ENCODE peak calls at places on chromosomes 7 and 10, in four cellular contexts. S is A549, U is breast epithelium, X is esophagus squamous epithelium. H is an unnamed sample.

GRCh38 chr7:43791-44540 is 148.4 kb upstream of the FAM20C start:
- DNase-seq in U (peak), S (no peak), X (no peak), H (peak)

GRCh38 chr10:70668454-70668970 is 3.8 kb upstream of the ADAMTS14 start:
- DNase-seq in S (no peak), U (no peak), X (no peak), H (no peak)

GRCh38 chr7:138752568-138753518 is 45.0 kb upstream of the TMEM213 start:
- DNase-seq in S (peak), X (no peak), U (peak), H (no peak)

GRCh38 chr10:22002531-22003110 is 909 bp downstream of the DNAJC1 start:
- DNase-seq in X (no peak), U (no peak), S (no peak), H (peak)

GRCh38 chr7:139808401-139808800 is 20.7 kb upstream of the TBXAS1 start:
- DNase-seq in U (no peak), S (no peak), X (no peak), H (no peak)

GRCh38 chr7:66629222-66629658 is 559 bp downstream of the KCTD7 start:
- DNase-seq in S (peak), U (no peak), X (no peak), H (no peak)

GRCh38 chr7:128890306-128891109 is 20.0 kb downstream of the KCP start:
- DNase-seq in S (peak), X (no peak), U (no peak), H (peak)

GRCh38 chr10:120490288-120490687 is 33.3 kb downstream of the PLPP4 start:
- DNase-seq in U (no peak), S (no peak), X (no peak), H (no peak)

GRCh38 chr7:2247141-2247985 is 5.3 kb downstream of the NUDT1 start:
- DNase-seq in S (peak), X (no peak), U (no peak), H (peak)

GRCh38 chr7:38728145-38728544 is 97.0 kb upstream of the AMPH start:
- DNase-seq in S (no peak), X (no peak), U (no peak), H (no peak)

GRCh38 chr10:102540023-102540422 is 36.3 kb downstream of the SUFU start:
- DNase-seq in X (no peak), S (peak), U (no peak), H (no peak)

GRCh38 chr10:98223874-98224273 is 44.1 kb downstream of the LOXL4 start:
- DNase-seq in U (no peak), S (no peak), X (no peak), H (no peak)

GRCh38 chr10:96450514-96451207 is 63.1 kb downstream of the TLL2 start:
- DNase-seq in U (no peak), S (no peak), X (no peak), H (no peak)

GRCh38 chr7:130151591-130152269 is 53.5 kb downstream of the TMEM209 start:
- DNase-seq in U (no peak), S (no peak), X (no peak), H (no peak)

GRCh38 chr7:141864765-141865447 is 23.6 kb upstream of the PRSS37 start:
- DNase-seq in X (no peak), U (no peak), S (no peak), H (no peak)

GRCh38 chr10:11147723-11148122 is 130.1 kb downstream of the CELF2 start:
- DNase-seq in U (no peak), X (no peak), S (no peak), H (no peak)

GRCh38 chr7:17716816-17717215 is 223.5 kb downstream of the SNX13 start:
- DNase-seq in X (no peak), U (no peak), S (no peak), H (no peak)

GRCh38 chr7:151442776-151443496 is 3.0 kb upstream of the CRYGN start:
- DNase-seq in X (no peak), S (no peak), U (no peak), H (no peak)

GRCh38 chr7:105127179-105127578 is 113.2 kb downstream of the KMT2E start:
- DNase-seq in U (no peak), S (no peak), X (no peak), H (no peak)

GRCh38 chr10:22252286-22252800 is 34.5 kb upstream of the EBLN1 start:
- DNase-seq in U (peak), S (no peak), X (no peak), H (peak)

GRCh38 chr7:48759431-48760080 is 164.8 kb upstream of the CDC14C start:
- DNase-seq in S (no peak), U (no peak), X (no peak), H (no peak)

GRCh38 chr10:124010563-124011131 is 82.8 kb downstream of the CHST15 start:
- DNase-seq in S (no peak), X (no peak), U (no peak), H (peak)

GRCh38 chr10:116985611-116986010 is 19.4 kb downstream of the SHTN1 start:
- DNase-seq in S (no peak), U (no peak), X (no peak), H (no peak)

GRCh38 chr10:86102031-86102430 is 264.6 kb downstream of the GRID1 start:
- DNase-seq in U (no peak), X (no peak), S (no peak), H (no peak)

GRCh38 chr10:86102446-86102845 is 264.1 kb downstream of the GRID1 start:
- DNase-seq in S (no peak), U (no peak), X (no peak), H (no peak)

GRCh38 chr10:86103391-86104101 is 263.0 kb downstream of the GRID1 start:
- DNase-seq in X (no peak), S (no peak), U (no peak), H (no peak)

GRCh38 chr10:86100581-86101061 is 266.0 kb downstream of the GRID1 start:
- DNase-seq in S (peak), X (no peak), U (no peak), H (no peak)

GRCh38 chr10:86099542-86100334 is 266.9 kb downstream of the GRID1 start:
- DNase-seq in X (no peak), S (no peak), U (no peak), H (no peak)
- TF ChIP-seq POLR2A in X (no peak), S (no peak), U (no peak), H (no peak)

GRCh38 chr10:58330397-58330796 is 4.4 kb upstream of the UBE2D1 start:
- DNase-seq in X (no peak), U (no peak), S (no peak), H (no peak)

GRCh38 chr10:58335306-58336005 is 650 bp downstream of the UBE2D1 start:
- DNase-seq in X (no peak), U (no peak), S (peak), H (no peak)

GRCh38 chr10:58336242-58336641 is 1.4 kb downstream of the UBE2D1 start:
- DNase-seq in S (no peak), U (no peak), X (no peak), H (no peak)

DNA sequence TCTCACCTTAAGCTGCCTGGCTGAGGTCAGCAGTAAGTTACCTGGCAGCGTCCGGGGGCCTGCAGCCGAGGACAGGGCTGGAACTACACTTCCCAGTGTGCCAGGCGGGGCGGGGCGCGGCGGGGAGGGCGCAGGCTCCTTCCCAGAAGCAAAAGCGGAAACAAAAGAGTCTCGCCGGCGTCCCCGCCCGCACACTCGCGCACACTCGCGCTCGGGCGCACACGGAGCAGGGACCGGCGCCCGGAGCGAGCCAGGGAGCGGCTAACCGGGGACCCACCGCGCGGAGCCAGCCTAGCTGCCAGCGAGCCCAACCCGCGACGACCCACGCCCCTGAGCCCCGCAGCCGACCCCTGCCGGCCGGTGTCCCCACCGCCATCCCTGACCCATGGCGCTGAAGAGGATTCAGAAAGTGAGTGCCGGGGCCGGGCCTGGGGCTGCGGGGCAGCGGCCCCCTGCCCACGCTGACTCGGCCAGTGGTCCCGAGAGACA is at the start of gene UBE2D1:
- DNase-seq in S (peak), X (peak), U (peak), H (peak)
- H3K27ac ChIP-seq in S (peak), X (peak), U (peak), H (peak)

GRCh38 chr10:88992945-88993537 is 2.4 kb downstream of the FAS start:
- DNase-seq in U (no peak), S (no peak), X (no peak), H (no peak)

GRCh38 chr10:88996927-88997326 is 6.3 kb downstream of the FAS start:
- DNase-seq in S (no peak), U (no peak), X (no peak), H (no peak)

GRCh38 chr10:88994034-88994433 is 3.4 kb downstream of the FAS start:
- DNase-seq in X (no peak), S (no peak), U (no peak), H (no peak)

GRCh38 chr10:88991900-88992237 is 1.3 kb downstream of the FAS start:
- DNase-seq in X (no peak), S (peak), U (no peak), H (no peak)

DNA sequence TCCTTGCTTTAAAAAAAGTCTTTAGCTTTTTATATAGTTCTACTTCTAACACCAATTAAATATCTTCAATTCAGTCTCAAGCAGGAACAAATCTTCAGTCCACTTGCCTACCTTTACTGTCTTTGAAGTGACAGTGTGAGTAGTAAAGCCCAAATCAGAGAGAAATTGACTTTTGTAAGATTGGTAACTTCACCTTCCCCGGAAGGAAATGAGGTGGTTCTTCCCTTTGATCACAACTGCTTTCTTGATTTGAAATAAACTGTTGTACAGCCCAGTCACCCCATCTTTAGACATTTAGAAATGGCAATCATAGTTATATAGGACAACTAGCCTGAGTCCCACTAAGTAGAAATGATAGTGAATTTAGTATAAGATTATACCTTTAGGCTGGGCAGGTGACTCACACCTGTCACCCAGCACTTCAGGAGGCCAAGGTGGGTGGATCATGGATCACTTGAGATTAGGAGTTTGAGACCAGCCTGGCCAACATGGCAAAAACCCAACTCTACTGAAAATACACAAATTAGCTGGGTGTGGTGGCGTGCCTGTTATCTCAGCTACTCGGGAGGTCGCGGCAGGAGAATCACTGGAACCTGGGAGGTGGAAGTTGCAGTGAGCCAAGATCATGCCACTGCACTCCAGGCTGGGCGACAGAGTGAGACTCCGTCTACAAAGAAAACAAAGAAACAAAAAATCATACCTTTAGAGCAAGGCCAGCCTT is 4.7 kb downstream of the FAS start:
- DNase-seq in X (no peak), U (no peak), S (no peak), H (no peak)
- H3K4me3 ChIP-seq in X (no peak), U (peak), S (no peak), H (peak)

DNA sequence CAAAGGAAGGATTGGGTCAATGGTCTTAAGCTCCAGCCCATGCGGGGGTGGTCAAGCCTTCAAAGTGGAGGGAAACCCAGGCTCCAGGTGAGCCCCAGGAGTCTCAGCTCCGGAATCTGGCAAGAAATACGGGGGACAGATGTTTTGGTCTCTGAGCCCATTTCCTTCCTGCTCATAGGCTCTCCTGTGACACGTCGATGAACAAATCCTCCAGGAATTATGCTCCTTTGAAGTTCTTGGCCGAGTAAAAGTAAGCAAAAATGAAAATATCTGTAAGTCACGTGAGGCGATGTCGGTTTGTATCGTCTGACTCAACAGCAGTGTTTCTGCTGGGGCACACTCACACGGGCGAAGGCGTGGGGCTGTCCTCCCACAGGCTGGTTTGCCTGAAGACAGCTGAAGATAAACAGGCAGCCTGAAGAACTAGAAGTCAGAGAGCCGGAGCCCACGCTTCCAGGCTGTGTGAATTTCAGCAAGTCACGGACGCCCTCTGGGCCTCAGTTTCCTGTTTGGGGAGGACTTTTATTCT is 52.6 kb upstream of the SMNDC1 start:
- DNase-seq in X (no peak), S (no peak), U (no peak), H (peak)
- TF ChIP-seq POLR2A in X (no peak), S (no peak), U (no peak), H (no peak)

DNA sequence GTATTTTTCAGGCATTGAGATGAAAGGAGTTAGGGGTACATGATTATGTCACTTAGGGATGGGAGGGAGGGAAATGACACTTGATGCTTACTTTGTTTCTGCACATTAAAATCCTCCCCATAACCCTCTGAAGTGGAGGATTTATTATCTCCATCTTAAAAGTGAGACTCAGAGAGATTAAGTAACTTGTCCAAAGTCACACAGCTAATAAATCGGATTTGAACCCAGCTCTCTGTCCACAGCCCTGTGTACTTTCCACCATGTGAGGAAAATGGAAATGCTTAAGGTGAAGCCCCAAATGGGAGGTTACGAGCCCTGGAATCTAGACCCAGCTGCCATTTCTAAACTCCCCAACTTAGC is 58.6 kb downstream of the HK1 start:
- DNase-seq in S (no peak), U (no peak), X (no peak), H (no peak)
- H3K27ac ChIP-seq in S (peak), U (peak), X (peak), H (no peak)

DNA sequence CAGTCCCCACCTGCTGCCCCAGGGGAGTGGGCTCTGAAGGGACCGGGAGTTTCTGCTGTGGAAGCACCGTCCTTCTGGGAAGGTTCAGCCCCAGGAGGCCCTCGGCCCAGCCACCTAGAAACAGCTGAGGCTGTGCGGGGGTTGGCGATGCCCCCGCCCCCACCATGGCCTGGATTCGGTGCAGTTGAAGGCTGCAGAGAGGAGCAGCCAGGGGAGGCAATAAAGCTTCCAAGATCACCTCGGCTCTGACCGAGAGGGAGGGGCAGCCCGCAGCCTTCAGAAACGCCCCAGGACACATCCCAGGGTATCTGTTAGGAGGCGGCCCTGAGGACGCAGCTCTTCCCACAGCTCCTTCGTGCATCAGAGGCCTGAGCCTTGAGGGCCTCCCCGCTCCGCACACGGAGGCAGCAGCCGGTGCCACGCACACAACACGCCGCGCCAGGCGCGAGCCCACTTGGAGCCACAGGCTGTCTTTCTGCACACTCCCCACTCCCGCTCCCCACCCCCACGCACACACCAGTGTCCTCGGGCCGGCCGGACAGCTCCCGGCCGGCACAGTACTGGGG is 1.6 kb downstream of the KNDC1 start:
- DNase-seq in X (no peak), S (no peak), U (no peak), H (no peak)
- H3K4me3 ChIP-seq in X (no peak), S (no peak), U (peak), H (peak)

GRCh38 chr7:95583834-95584621 is 12.3 kb downstream of the PDK4 start:
- DNase-seq in U (no peak), X (no peak), S (no peak), H (no peak)
- TF ChIP-seq POLR2A in U (no peak), X (no peak), S (no peak), H (no peak)

GRCh38 chr10:63801139-63801538 is 279.9 kb downstream of the REEP3 start:
- DNase-seq in U (no peak), X (no peak), S (no peak), H (no peak)
- H3K27ac ChIP-seq in U (peak), X (no peak), S (no peak), H (no peak)

GRCh38 chr10:77592946-77593636 is 44.5 kb downstream of the KCNMA1 start:
- DNase-seq in X (no peak), U (no peak), S (peak), H (no peak)
- H3K4me3 ChIP-seq in X (no peak), U (no peak), S (no peak), H (no peak)

H was measured in ovary.